ENCODE peak calls at places on chromosomes 16 and 17, in seven cellular contexts. N is pancreas, H is esophagus muscularis mucosa, W is IMR-90, V is stomach, C is mucosa of descending colon, A is trophoblast cell. T is an unnamed sample. For H3K4me1 and H3K9me3, the result is how much of the 10 kb centered on the place peaks cover.

GRCh38 chr17:64679710-64680216 is 17.7 kb upstream of the SMURF2 start:
- DNase-seq in C (no peak), H (no peak), V (no peak), A (peak), W (peak), N (no peak), T (no peak)

GRCh38 chr16:75996491-75996890 is 270.2 kb upstream of the CPHXL start:
- DNase-seq in N (no peak), C (no peak), V (no peak), A (no peak), W (no peak), H (no peak), T (no peak)

GRCh38 chr17:29613371-29613837 is 9.3 kb downstream of the CORO6 start:
- DNase-seq in H (peak), N (peak), A (peak), C (peak), V (peak), W (peak), T (peak)

GRCh38 chr17:49146620-49147306 is 14.2 kb downstream of the B4GALNT2 start:
- DNase-seq in C (no peak), W (peak), H (no peak), A (peak), N (no peak), V (no peak), T (no peak)

GRCh38 chr17:9071921-9072503 is 50.7 kb downstream of the NTN1 start:
- DNase-seq in H (no peak), N (no peak), V (no peak), W (no peak), A (no peak), C (no peak), T (no peak)

GRCh38 chr17:33436321-33436720 is 143.2 kb upstream of the ASIC2 start:
- DNase-seq in C (no peak), V (no peak), W (peak), A (peak), H (no peak), N (no peak), T (peak)

GRCh38 chr17:33560165-33560564 is 267.1 kb upstream of the ASIC2 start:
- DNase-seq in C (no peak), W (peak), H (no peak), V (no peak), A (no peak), N (no peak), T (peak)

GRCh38 chr17:1197379-1197778 is 17.6 kb upstream of the ABR start:
- DNase-seq in W (peak), H (no peak), A (no peak), N (peak), C (peak), V (no peak), T (no peak)

GRCh38 chr17:80477647-80478478 is 1.5 kb upstream of the NPTX1 start:
- DNase-seq in C (peak), V (no peak), A (peak), W (peak), N (peak), H (no peak), T (peak)

GRCh38 chr17:69524854-69525253 is 110.4 kb downstream of the MAP2K6 start:
- DNase-seq in W (no peak), C (no peak), H (no peak), N (no peak), V (no peak), A (no peak), T (no peak)

GRCh38 chr17:40090234-40091111 is 9.9 kb downstream of the NR1D1 start:
- DNase-seq in C (no peak), A (no peak), N (peak), V (no peak), W (no peak), H (no peak), T (no peak)

GRCh38 chr17:38867179-38867994 is 2.5 kb upstream of the LASP1 start:
- DNase-seq in V (peak), H (no peak), N (peak), C (peak), A (peak), W (peak), T (peak)

GRCh38 chr16:57574646-57575467 is 32.4 kb downstream of the ADGRG5 start:
- DNase-seq in V (no peak), W (no peak), H (peak), N (no peak), A (no peak), C (no peak), T (no peak)

GRCh38 chr17:71793550-71793949 is 327.3 kb upstream of the SOX9 start:
- DNase-seq in C (no peak), V (no peak), H (no peak), N (no peak), W (peak), A (no peak), T (no peak)

GRCh38 chr16:12971216-12971615 is 69.8 kb downstream of the SHISA9 start:
- DNase-seq in A (no peak), W (no peak), C (no peak), H (no peak), V (peak), N (no peak), T (no peak)

GRCh38 chr16:27691717-27692116 is 141.8 kb downstream of the KATNIP start:
- DNase-seq in W (no peak), H (no peak), N (no peak), V (no peak), C (no peak), A (no peak), T (no peak)

GRCh38 chr16:24800586-24800985 is 45.2 kb upstream of the SLC5A11 start:
- DNase-seq in A (peak), V (no peak), H (no peak), C (no peak), W (peak), N (no peak), T (peak)

GRCh38 chr17:8629371-8630226 is 926 bp downstream of the MYH10 start:
- DNase-seq in W (no peak), V (no peak), C (peak), H (no peak), N (peak), A (no peak), T (peak)

GRCh38 chr17:38996660-38997337 is 29.6 kb upstream of the FBXO47 start:
- DNase-seq in A (peak), V (no peak), N (no peak), W (no peak), H (no peak), C (no peak), T (no peak)

GRCh38 chr16:71626858-71627213 is 852 bp downstream of the MARVELD3 start:
- DNase-seq in C (peak), H (no peak), V (peak), N (peak), W (no peak), A (no peak), T (no peak)

GRCh38 chr17:10631048-10631700 is 25.9 kb downstream of the MYH3 start:
- DNase-seq in V (no peak), N (no peak), A (no peak), H (no peak), W (peak), C (peak), T (peak)

GRCh38 chr17:64983708-64984107 is 64.4 kb upstream of the LRRC37A3 start:
- DNase-seq in C (no peak), A (no peak), N (no peak), V (no peak), H (no peak), W (no peak), T (no peak)

GRCh38 chr16:8863594-8864424 is 5.0 kb downstream of the CARHSP1 start:
- DNase-seq in V (peak), H (no peak), C (peak), W (no peak), N (peak), A (no peak), T (peak)

GRCh38 chr17:74296548-74296936 is 22.5 kb downstream of the DNAI2 start:
- DNase-seq in W (peak), V (peak), H (no peak), N (peak), C (peak), A (peak), T (peak)

GRCh38 chr16:27088216-27088615 is 21.5 kb downstream of the C16orf82 start:
- DNase-seq in W (no peak), V (no peak), A (no peak), N (no peak), H (no peak), C (no peak), T (no peak)

GRCh38 chr16:75482434-75483205 is 12.6 kb downstream of the CHST6 start:
- DNase-seq in V (no peak), A (no peak), H (no peak), C (no peak), W (no peak), N (peak), T (no peak)

GRCh38 chr17:68565656-68566055 is 35.5 kb downstream of the FAM20A start:
- DNase-seq in A (no peak), N (no peak), W (no peak), C (no peak), H (no peak), V (no peak), T (no peak)

GRCh38 chr17:37662358-37662757 is 19.1 kb upstream of the DDX52 start:
- DNase-seq in H (no peak), N (no peak), W (no peak), A (no peak), C (no peak), V (no peak), T (no peak)

GRCh38 chr16:89471225-89471624 is 19.1 kb downstream of the ANKRD11 start:
- DNase-seq in C (no peak), N (no peak), V (no peak), A (peak), H (no peak), W (peak), T (peak)

GRCh38 chr16:265002-265529 is 10.7 kb downstream of the RGS11 start:
- DNase-seq in N (peak), V (no peak), W (no peak), A (no peak), H (no peak), C (no peak), T (no peak)

GRCh38 chr17:78783711-78784396 is 1.8 kb upstream of the CYTH1 start:
- DNase-seq in H (no peak), V (no peak), N (no peak), C (no peak), W (no peak), A (no peak), T (peak)

GRCh38 chr17:4127555-4127954 is 15.3 kb downstream of the ZZEF1 start:
- DNase-seq in H (no peak), N (no peak), C (no peak), V (no peak), W (peak), A (no peak), T (no peak)

DNA sequence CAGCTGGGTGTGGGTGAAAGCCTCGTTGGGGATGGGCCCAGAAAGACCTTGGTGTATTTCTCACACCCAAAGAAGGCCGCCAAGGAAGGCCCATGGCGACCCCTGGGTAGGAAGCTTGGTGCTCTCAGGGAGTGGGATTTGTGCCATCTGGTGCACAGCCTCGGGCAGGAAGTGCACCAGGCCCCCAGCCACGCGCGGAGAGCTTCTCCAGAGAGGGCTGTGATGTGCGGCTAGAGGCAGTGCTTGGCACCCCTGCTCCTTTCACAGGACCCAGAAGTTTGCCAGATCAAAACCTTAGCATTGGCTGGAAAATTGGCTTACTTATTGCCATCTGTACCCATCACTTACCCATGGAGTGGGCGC is 144.0 kb downstream of the CLEC16A start:
- DNase-seq in W (no peak), N (no peak), C (no peak), H (no peak), A (no peak), V (no peak), T (no peak)
- H3K4me1 ChIP-seq in W (under half), N (under half), C (under half), H (under half), A (under half), V (half or more), T (under half)

GRCh38 chr17:21129023-21129681 is 2.4 kb downstream of the DHRS7B start:
- DNase-seq in N (no peak), H (no peak), W (peak), A (no peak), V (no peak), C (peak), T (peak)

GRCh38 chr17:21124096-21124495 is 2.7 kb upstream of the DHRS7B start:
- DNase-seq in C (no peak), A (no peak), V (no peak), N (no peak), W (no peak), H (no peak), T (no peak)

GRCh38 chr17:21127508-21128077 is 829 bp downstream of the DHRS7B start:
- DNase-seq in H (no peak), C (no peak), N (no peak), V (no peak), A (no peak), W (peak), T (peak)

GRCh38 chr17:21126645-21127507 is at the start of gene DHRS7B:
- DNase-seq in N (peak), W (peak), H (peak), V (peak), C (peak), A (peak), T (peak)

DNA sequence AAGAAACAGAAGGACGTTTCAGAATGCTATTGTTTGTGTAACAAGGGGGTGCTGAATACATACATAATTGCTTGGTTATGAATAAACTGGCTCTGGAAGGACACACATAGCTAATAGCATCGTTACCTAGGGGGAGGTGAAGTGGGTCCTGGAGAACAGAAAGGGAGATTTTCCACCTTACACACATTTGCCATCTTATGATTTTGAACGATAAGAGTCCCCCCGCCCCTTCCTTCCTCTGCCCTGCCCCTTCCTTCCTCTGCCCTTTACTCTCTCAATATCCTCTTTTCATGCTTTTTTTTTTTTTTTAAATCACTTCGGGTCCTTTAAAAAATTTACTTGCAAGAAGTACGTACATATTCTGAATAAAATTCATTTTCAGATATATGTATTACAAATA is 902 bp upstream of the DHRS7B start:
- DNase-seq in C (peak), W (no peak), V (no peak), H (no peak), A (no peak), N (no peak), T (no peak)
- H3K4me3 ChIP-seq in C (no peak), W (no peak), V (no peak), H (peak), A (no peak), N (no peak), T (peak)

DNA sequence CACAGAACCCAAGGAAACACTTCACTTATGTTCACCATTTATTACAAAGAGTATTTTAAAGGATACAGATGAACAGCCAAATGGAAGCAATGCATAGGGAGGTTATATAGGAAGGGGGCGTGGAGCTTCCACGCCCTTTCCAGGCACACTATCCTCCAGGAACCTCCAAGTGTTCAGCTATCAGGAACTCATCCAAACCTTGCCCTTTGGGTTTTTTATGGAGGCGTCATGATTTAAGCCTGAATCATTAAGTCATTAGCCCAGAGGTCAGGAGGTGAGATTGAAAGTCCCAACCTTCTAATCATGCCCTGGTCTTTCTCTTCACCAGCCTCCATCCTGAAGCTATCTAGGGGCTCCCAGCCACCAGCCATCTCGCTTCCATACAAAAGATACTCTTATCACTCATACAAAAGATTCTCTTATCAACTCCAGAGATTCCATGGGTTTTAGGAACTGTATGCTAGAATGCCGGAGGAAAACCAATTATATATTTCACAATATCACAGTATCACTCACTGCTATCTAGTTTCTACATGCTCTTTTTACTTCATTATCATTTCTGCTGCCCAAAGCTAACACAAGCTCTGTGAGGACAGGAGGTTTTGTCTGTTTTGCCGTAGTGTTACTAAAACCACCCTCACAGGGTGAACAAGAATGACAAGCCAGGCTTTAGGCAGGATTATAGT is 213.4 kb downstream of the SLC39A11 start:
- DNase-seq in H (no peak), A (peak), W (no peak), V (no peak), N (no peak), C (no peak), T (no peak)
- H3K9me3 ChIP-seq in H (under half), A (under half), W (under half), V (under half), N (under half), C (under half), T (under half)

DNA sequence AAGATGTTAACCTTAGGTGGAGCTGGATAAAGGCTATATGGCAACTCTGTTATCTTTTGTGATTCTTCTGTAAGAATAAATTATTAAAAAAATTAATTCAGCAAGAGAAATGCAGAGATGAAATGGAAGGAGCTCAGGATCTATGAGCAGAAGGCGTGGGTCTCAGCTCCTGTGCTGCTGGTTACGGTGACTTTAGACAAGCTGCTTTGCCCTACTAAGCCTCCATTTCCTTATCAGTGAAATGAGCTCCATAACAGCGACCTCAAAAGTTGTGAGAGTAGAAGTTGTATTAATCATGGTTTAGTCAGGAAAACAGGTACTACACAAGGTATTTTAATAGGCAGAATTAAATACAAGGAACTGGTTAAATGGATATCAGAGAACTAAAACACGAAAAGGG is 48.2 kb upstream of the FOXJ1 start:
- DNase-seq in C (no peak), H (no peak), A (no peak), V (no peak), N (no peak), W (no peak), T (no peak)
- H3K4me1 ChIP-seq in C (under half), H (under half), A (under half), V (under half), N (under half), W (under half), T (under half)

GRCh38 chr17:7260151-7260550 is 2.1 kb downstream of the CLDN7 start:
- DNase-seq in H (no peak), A (no peak), W (no peak), N (peak), V (no peak), C (no peak), T (no peak)
- H3K4me3 ChIP-seq in H (no peak), A (no peak), W (no peak), N (peak), V (no peak), C (peak), T (no peak)

DNA sequence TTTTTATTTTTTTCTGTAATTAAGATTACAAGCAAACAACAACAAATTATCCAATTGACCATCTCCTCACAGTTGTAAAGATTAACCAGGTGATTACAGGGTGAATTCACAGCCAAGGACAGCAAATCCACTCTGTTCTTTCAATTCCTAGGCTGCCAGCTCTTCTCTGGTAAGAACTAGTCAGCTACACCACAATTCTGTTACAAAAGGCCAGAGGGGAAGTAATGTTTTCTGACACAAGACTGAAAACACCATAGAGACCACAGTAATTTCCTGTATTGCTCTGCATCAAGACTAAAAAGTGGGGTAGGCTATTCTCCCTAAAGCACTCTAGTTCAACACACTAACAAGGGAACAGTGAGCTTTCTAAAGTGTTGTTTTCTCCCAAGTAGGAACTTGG is 10.6 kb downstream of the CA10 start:
- DNase-seq in H (no peak), N (no peak), C (no peak), V (no peak), W (no peak), A (no peak), T (no peak)
- H3K9me3 ChIP-seq in H (under half), N (under half), C (under half), V (under half), W (under half), A (under half), T (under half)

GRCh38 chr16:48605518-48606110 is 4.4 kb downstream of the N4BP1 start:
- DNase-seq in C (no peak), W (no peak), V (no peak), H (no peak), N (no peak), A (no peak), T (no peak)
- H3K4me1 ChIP-seq in C (half or more), W (under half), V (half or more), H (half or more), N (under half), A (under half), T (under half)

GRCh38 chr16:2467301-2468141 is 3.6 kb upstream of the NTN3 start:
- DNase-seq in N (peak), C (peak), W (peak), V (peak), A (no peak), H (no peak), T (peak)
- H3K4me3 ChIP-seq in N (peak), C (no peak), W (peak), V (peak), A (peak), H (peak), T (peak)

T was measured in cardiac muscle cell.